ENCODE peak calls at places on chromosomes 7 and 10, in eight cellular contexts. Z is breast epithelium; B is brain microvascular endothelial cell; C is CD8-positive, alpha-beta T cell; Q is MCF 10A; G is type B pancreatic cell; H is bronchial epithelial cell; J is astrocyte of the spinal cord. L is an unnamed sample.

GRCh38 chr10:13348216-13349017 is at the start of gene SEPHS1:
- DNase-seq in Z (peak), B (peak), C (peak), Q (peak), G (peak), H (peak), J (peak), L (peak)

GRCh38 chr10:29730969-29731368 is 96.2 kb upstream of the SVIL start:
- DNase-seq in Z (no peak), B (no peak), C (no peak), Q (no peak), G (no peak), H (no peak), J (no peak), L (no peak)

GRCh38 chr10:48745662-48746245 is 61.1 kb downstream of the WDFY4 start:
- DNase-seq in Z (no peak), B (no peak), C (no peak), Q (no peak), G (peak), H (no peak), J (no peak), L (no peak)

GRCh38 chr7:88184848-88185304 is 35.0 kb downstream of the SRI start:
- DNase-seq in Z (no peak), B (peak), C (no peak), Q (peak), G (no peak), H (peak), J (peak), L (no peak)

GRCh38 chr7:159144756-159145543 is at the start of gene VIPR2:
- DNase-seq in Z (no peak), B (no peak), C (no peak), Q (no peak), G (no peak), H (no peak), J (no peak), L (no peak)

GRCh38 chr10:32687546-32687945 is 241.6 kb downstream of the CCDC7 start:
- DNase-seq in Z (no peak), B (no peak), C (no peak), Q (no peak), G (no peak), H (no peak), J (no peak), L (no peak)

GRCh38 chr7:134696261-134696660 is 49.6 kb downstream of the BPGM start:
- DNase-seq in Z (no peak), B (no peak), C (no peak), Q (no peak), G (no peak), H (no peak), J (no peak), L (no peak)

GRCh38 chr10:24901686-24902399 is 50.6 kb downstream of the PRTFDC1 start:
- DNase-seq in Z (no peak), B (peak), C (no peak), Q (peak), G (no peak), H (peak), J (peak), L (no peak)

GRCh38 chr7:150633926-150634325 is 1.7 kb upstream of the GIMAP6 start:
- DNase-seq in Z (no peak), B (no peak), C (no peak), Q (no peak), G (no peak), H (no peak), J (no peak), L (no peak)

GRCh38 chr7:158979635-158980351 is 123.4 kb downstream of the DYNC2I1 start:
- DNase-seq in Z (no peak), B (no peak), C (no peak), Q (no peak), G (no peak), H (no peak), J (no peak), L (no peak)

GRCh38 chr7:80410081-80410480 is 101.8 kb downstream of the GNAT3 start:
- DNase-seq in Z (no peak), B (peak), C (no peak), Q (no peak), G (no peak), H (peak), J (no peak), L (no peak)

GRCh38 chr7:46776790-46777189 is 805.1 kb downstream of the TNS3 start:
- DNase-seq in Z (no peak), B (no peak), C (no peak), Q (peak), G (no peak), H (peak), J (peak), L (no peak)

GRCh38 chr7:141945356-141945755 is 1.4 kb downstream of the CLEC5A start:
- DNase-seq in Z (no peak), B (peak), C (no peak), Q (peak), G (no peak), H (peak), J (no peak), L (no peak)

GRCh38 chr10:61271127-61271780 is 181.9 kb downstream of the TMEM26 start:
- DNase-seq in Z (no peak), B (peak), C (no peak), Q (peak), G (no peak), H (peak), J (peak), L (no peak)

DNA sequence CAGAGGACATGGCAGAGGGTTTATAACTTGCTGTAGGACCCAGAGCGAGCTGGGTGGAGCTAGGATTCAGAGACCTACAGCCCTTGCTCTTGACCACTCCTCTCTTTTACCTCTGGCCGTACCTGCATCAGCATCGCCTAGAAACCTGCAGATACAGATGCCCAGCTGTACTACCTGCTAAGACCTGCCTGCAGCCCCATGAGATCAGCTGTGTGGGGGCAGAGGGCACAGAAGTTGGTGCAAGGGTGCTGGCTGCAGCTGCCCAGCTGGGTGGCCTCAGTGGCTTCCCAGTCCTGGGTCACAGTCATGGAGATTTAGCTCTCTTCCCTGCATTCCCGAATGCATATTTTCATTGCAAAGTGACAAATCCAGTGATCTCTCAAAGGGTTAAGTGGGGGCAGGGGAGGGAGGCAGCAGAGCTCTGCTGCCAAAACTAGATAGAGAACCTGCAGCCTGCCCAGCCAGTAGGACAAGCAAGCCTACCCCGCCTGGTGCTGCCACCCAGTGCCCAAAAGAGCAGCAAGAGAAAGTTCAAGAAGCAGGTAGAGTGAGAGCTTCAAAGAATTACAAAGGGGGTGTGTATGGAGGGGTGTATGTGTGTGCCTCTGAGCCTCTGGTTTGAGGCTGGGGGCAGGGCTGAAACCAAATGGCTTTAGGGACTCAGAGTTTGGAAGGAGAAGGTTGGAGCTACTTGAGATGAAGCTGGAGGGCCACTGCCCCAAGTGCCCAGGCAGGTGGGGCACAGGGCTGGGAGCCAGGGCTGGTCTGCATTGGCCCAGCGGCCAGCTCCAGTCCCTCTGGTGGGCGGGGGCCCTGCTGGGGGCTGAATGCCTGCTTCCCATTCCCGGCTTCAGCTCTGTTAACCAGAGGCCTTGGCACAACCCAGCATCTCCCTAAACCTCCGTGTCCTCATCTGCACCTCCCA is 6.8 kb downstream of the FAM241B start:
- DNase-seq in Z (peak), B (no peak), C (no peak), Q (peak), G (no peak), H (peak), J (no peak), L (no peak)
- TF ChIP-seq CTCF in Z (peak), B (peak), C (no peak), Q (peak), G (peak), H (peak), J (peak), L (no peak)

DNA sequence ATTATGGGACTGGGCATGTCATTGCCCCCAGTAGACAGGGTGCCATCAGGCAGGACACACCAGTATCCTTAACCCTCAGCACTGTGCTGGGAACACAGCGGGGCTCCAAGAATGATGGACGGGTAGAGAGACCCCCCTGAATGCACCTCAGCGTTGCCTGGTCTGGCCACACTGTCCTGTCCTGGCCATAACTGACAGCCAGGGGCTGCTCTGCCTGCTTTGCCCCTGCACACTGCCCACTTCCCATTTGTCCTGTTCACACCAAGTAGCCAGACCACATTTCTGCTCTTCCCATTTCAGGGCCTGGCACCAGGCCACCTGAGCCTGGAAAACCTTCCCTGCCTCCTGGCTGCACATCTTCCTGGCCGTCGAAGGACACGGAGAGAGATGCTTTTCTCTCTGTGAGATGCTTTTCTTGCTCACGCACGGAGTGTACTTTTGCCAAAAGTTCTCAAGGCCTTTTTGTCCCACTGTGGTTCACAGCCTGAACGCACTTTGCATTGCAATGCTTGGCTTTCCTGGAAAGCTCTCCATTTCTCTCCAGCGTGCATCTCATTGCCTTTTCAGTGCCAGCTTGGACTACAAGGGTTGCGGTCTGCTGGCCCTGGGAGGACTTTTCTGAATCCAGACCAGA is 131.0 kb upstream of the EEPD1 start:
- DNase-seq in Z (no peak), B (no peak), C (no peak), Q (no peak), G (no peak), H (no peak), J (no peak), L (no peak)
- TF ChIP-seq CTCF in Z (no peak), B (no peak), C (no peak), Q (no peak), G (no peak), H (no peak), J (no peak), L (no peak)

GRCh38 chr7:156935250-156935649 is 14.3 kb upstream of the NOM1 start:
- DNase-seq in Z (no peak), B (no peak), C (no peak), Q (peak), G (no peak), H (peak), J (no peak), L (no peak)
- TF ChIP-seq CTCF in Z (no peak), B (no peak), C (no peak), Q (no peak), G (no peak), H (no peak), J (no peak), L (no peak)

DNA sequence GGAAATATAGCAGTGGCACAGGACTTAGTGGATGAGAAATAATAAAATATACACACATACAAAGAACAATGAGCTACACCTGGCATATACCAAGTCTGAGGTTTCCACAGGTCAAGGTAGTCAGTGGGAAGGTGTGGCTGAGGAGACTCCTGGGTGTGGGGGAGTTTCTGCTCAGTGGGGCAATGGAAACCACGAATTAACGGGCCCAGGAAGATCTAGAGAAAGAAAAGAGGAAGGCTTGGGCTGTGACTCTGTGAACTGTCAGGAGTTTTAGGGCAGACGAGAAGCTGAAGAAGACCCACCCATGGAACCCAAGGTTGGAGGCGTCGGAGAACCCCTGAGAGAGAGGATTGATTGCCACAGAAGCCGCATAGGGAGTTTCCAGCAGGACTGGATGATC is 196.5 kb downstream of the HERPUD2 start:
- DNase-seq in Z (no peak), B (no peak), C (no peak), Q (no peak), G (no peak), H (no peak), J (no peak), L (no peak)
- TF ChIP-seq CTCF in Z (no peak), B (no peak), C (no peak), Q (no peak), G (no peak), H (no peak), J (no peak), L (no peak)

DNA sequence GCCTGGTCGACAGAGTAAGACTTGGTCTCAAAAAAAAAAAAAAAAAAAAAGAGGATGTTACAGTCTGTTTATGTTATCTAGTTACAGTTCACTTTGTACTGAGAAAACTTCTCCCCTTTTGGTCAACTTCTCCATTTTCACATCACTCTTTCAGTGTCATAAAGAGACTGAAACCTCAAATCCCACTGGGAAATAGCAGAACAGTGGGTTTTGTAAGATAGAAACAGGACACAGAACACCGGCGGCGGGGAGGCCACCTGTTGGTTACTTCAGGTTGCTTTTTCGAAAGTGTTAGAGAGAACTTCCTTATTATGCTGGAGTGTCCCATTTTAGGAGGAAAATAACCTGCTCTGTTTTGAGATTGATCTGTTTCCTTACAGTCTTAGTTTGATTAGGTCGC is 296.2 kb downstream of the SDK1 start:
- DNase-seq in Z (no peak), B (no peak), C (no peak), Q (no peak), G (no peak), H (no peak), J (no peak), L (no peak)
- TF ChIP-seq CTCF in Z (no peak), B (no peak), C (no peak), Q (no peak), G (no peak), H (no peak), J (no peak), L (no peak)

GRCh38 chr10:26550774-26551526 is 112.8 kb downstream of the APBB1IP start:
- DNase-seq in Z (no peak), B (no peak), C (no peak), Q (peak), G (no peak), H (peak), J (no peak), L (no peak)
- TF ChIP-seq CTCF in Z (no peak), B (peak), C (no peak), Q (peak), G (no peak), H (peak), J (no peak), L (no peak)